ENCODE peak calls at places on chromosomes 4 and X, in ten cellular contexts. F is fibroblast of villous mesenchyme; Y is choroid plexus epithelial cell; U is fibroblast of mammary gland; G is activated CD8-positive, alpha-beta T cell treated with anti-CD3 and anti-CD28 coated beads for 36 hours; W is NCI-H460; S is B cell; O is brain microvascular endothelial cell; P is kidney glomerular epithelial cell; V is fibroblast of lung. X is an unnamed sample.

GRCh38 chr4:134201216-134202098 is at the start of gene PABPC4L:
- DNase-seq in F (peak), Y (peak), U (peak), G (no peak), W (no peak), S (no peak), O (peak), P (no peak), V (peak), X (no peak)

GRCh38 chr4:115851918-115852766 is 738.7 kb upstream of the NDST4 start:
- DNase-seq in F (peak), Y (peak), U (peak), G (peak), W (peak), S (peak), O (peak), P (peak), V (peak), X (peak)

GRCh38 chr4:17642404-17642783 is 28.0 kb downstream of the MED28 start:
- DNase-seq in F (no peak), Y (no peak), U (no peak), G (no peak), W (no peak), S (no peak), O (no peak), P (no peak), V (no peak), X (no peak)

GRCh38 chr4:32349026-32349425 is 1628.9 kb downstream of the PCDH7 start:
- DNase-seq in F (no peak), Y (no peak), U (no peak), G (no peak), W (no peak), S (no peak), O (no peak), P (no peak), V (no peak), X (no peak)

GRCh38 chrX:153494541-153495361 is at the start of gene BGN:
- DNase-seq in F (peak), Y (peak), U (peak), G (peak), W (peak), S (no peak), O (no peak), P (no peak), V (peak), X (no peak)

GRCh38 chrX:41922125-41922521 is 1.2 kb downstream of the CASK start:
- DNase-seq in F (peak), Y (peak), U (peak), G (peak), W (peak), S (peak), O (peak), P (no peak), V (peak), X (no peak)

GRCh38 chrX:19751068-19751467 is 136.3 kb downstream of the SH3KBP1 start:
- DNase-seq in F (peak), Y (no peak), U (no peak), G (peak), W (no peak), S (no peak), O (no peak), P (no peak), V (peak), X (no peak)

GRCh38 chrX:103073442-103073841 is 9.5 kb upstream of the BEX1 start:
- DNase-seq in F (no peak), Y (peak), U (no peak), G (no peak), W (no peak), S (no peak), O (peak), P (no peak), V (peak), X (no peak)

GRCh38 chr4:82223715-82224114 is 150.1 kb downstream of the HNRNPD start:
- DNase-seq in F (no peak), Y (peak), U (no peak), G (peak), W (no peak), S (peak), O (no peak), P (no peak), V (no peak), X (no peak)

GRCh38 chr4:175456131-175456530 is 355.9 kb downstream of the GPM6A start:
- DNase-seq in F (no peak), Y (peak), U (peak), G (no peak), W (no peak), S (no peak), O (no peak), P (no peak), V (peak), X (no peak)

GRCh38 chrX:153885968-153886903 is at the start of gene L1CAM:
- DNase-seq in F (no peak), Y (no peak), U (no peak), G (no peak), W (no peak), S (peak), O (no peak), P (no peak), V (no peak), X (no peak)

GRCh38 chrX:103418811-103419210 is 42.5 kb downstream of the BEX3 start:
- DNase-seq in F (peak), Y (no peak), U (peak), G (no peak), W (no peak), S (no peak), O (no peak), P (no peak), V (no peak), X (no peak)

GRCh38 chrX:104309169-104309568 is 54.4 kb upstream of the ESX1 start:
- DNase-seq in F (no peak), Y (no peak), U (no peak), G (no peak), W (no peak), S (no peak), O (no peak), P (no peak), V (no peak), X (no peak)

GRCh38 chrX:18422325-18422724 is 3.1 kb upstream of the CDKL5 start:
- DNase-seq in F (peak), Y (peak), U (peak), G (no peak), W (peak), S (no peak), O (peak), P (peak), V (peak), X (no peak)

GRCh38 chrX:107701493-107702121 is 73.3 kb downstream of the PRPS1 start:
- DNase-seq in F (no peak), Y (no peak), U (no peak), G (no peak), W (no peak), S (peak), O (no peak), P (no peak), V (no peak), X (no peak)

GRCh38 chr4:94758141-94758699 is 465 bp downstream of the BMPR1B start:
- DNase-seq in F (no peak), Y (peak), U (no peak), G (peak), W (no peak), S (no peak), O (peak), P (no peak), V (peak), X (no peak)

GRCh38 chr4:152579916-152580315 is 44.0 kb upstream of the FBXW7 start:
- DNase-seq in F (no peak), Y (no peak), U (no peak), G (no peak), W (no peak), S (no peak), O (no peak), P (no peak), V (no peak), X (no peak)

GRCh38 chr4:7867701-7868429 is 71.8 kb downstream of the AFAP1 start:
- DNase-seq in F (no peak), Y (no peak), U (peak), G (no peak), W (no peak), S (no peak), O (peak), P (peak), V (peak), X (no peak)

GRCh38 chrX:8981742-8982141 is 52.2 kb downstream of the FAM9B start:
- DNase-seq in F (no peak), Y (no peak), U (no peak), G (peak), W (no peak), S (no peak), O (no peak), P (no peak), V (peak), X (no peak)

GRCh38 chrX:85084770-85085393 is 81.2 kb downstream of the APOOL start:
- DNase-seq in F (peak), Y (peak), U (peak), G (peak), W (peak), S (peak), O (peak), P (peak), V (peak), X (peak)

GRCh38 chr4:128565565-128566186 is 243.8 kb upstream of the JADE1 start:
- DNase-seq in F (peak), Y (peak), U (peak), G (peak), W (peak), S (peak), O (no peak), P (no peak), V (no peak), X (no peak)

GRCh38 chr4:3525532-3526430 is 6.4 kb downstream of the LRPAP1 start:
- DNase-seq in F (no peak), Y (no peak), U (no peak), G (no peak), W (no peak), S (no peak), O (no peak), P (no peak), V (no peak), X (no peak)

GRCh38 chrX:131675596-131676194 is 131.8 kb downstream of the OR13H1 start:
- DNase-seq in F (peak), Y (peak), U (peak), G (no peak), W (peak), S (no peak), O (peak), P (no peak), V (peak), X (no peak)

GRCh38 chrX:69163936-69164741 is 1.1 kb downstream of the PJA1 start:
- DNase-seq in F (no peak), Y (peak), U (no peak), G (peak), W (no peak), S (peak), O (peak), P (no peak), V (peak), X (no peak)

GRCh38 chr4:40526741-40527140 is 102.9 kb downstream of the RBM47 start:
- DNase-seq in F (no peak), Y (no peak), U (no peak), G (no peak), W (no peak), S (no peak), O (no peak), P (no peak), V (no peak), X (no peak)

GRCh38 chrX:136725446-136726104 is 55.2 kb downstream of the ARHGEF6 start:
- DNase-seq in F (peak), Y (peak), U (peak), G (no peak), W (no peak), S (no peak), O (peak), P (peak), V (peak), X (no peak)

GRCh38 chr4:73068496-73069337 is 799 bp downstream of the COX18 start:
- DNase-seq in F (peak), Y (peak), U (peak), G (peak), W (peak), S (no peak), O (peak), P (peak), V (peak), X (peak)

GRCh38 chr4:15665738-15666365 is 10.7 kb upstream of the FBXL5 start:
- DNase-seq in F (no peak), Y (peak), U (no peak), G (no peak), W (no peak), S (no peak), O (no peak), P (no peak), V (peak), X (no peak)

GRCh38 chrX:30918480-30918879 is 29.4 kb upstream of the TAB3 start:
- DNase-seq in F (no peak), Y (no peak), U (no peak), G (no peak), W (no peak), S (no peak), O (no peak), P (no peak), V (no peak), X (no peak)

GRCh38 chr4:110808371-110808878 is 185.5 kb upstream of the PITX2 start:
- DNase-seq in F (peak), Y (peak), U (peak), G (no peak), W (no peak), S (no peak), O (peak), P (peak), V (peak), X (peak)

GRCh38 chrX:28595346-28595745 is 8.1 kb downstream of the IL1RAPL1 start:
- DNase-seq in F (no peak), Y (no peak), U (no peak), G (no peak), W (no peak), S (no peak), O (no peak), P (no peak), V (no peak), X (no peak)